ENCODE peak calls at places on chromosomes 5 and 9, in four cellular contexts. U is HepG2, G is K562, A is H1. B is an unnamed sample.

GRCh38 chr5:2587189-2588031 is 164.1 kb downstream of the IRX2 start:
- DNase-seq in U (no peak), A (no peak), G (no peak), B (no peak)

GRCh38 chr9:37984672-37985611 is 81.0 kb upstream of the SLC25A51 start:
- DNase-seq in G (peak), U (no peak), A (no peak), B (no peak)

GRCh38 chr5:126846344-126846743 is 69.4 kb downstream of the LMNB1 start:
- DNase-seq in A (no peak), U (no peak), G (no peak), B (no peak)

GRCh38 chr5:6449465-6450158 is 953 bp downstream of the UBE2QL1 start:
- DNase-seq in U (no peak), G (no peak), A (no peak), B (no peak)

GRCh38 chr9:93896496-93897033 is 58.6 kb downstream of the BARX1 start:
- DNase-seq in G (no peak), U (no peak), A (no peak), B (no peak)

GRCh38 chr9:74848150-74848525 is 39.6 kb downstream of the TRPM6 start:
- DNase-seq in A (no peak), U (no peak), G (no peak), B (no peak)

GRCh38 chr9:116491219-116491618 is 195.9 kb upstream of the TRIM32 start:
- DNase-seq in A (no peak), G (no peak), U (no peak), B (no peak)

GRCh38 chr9:21831841-21832509 is 29.5 kb downstream of the MTAP start:
- DNase-seq in U (no peak), G (no peak), A (no peak), B (peak)

GRCh38 chr9:114592356-114592755 is 4.8 kb downstream of the ATP6V1G1 start:
- DNase-seq in G (no peak), U (no peak), A (no peak), B (no peak)

GRCh38 chr5:109964136-109964535 is 274.4 kb downstream of the MAN2A1 start:
- DNase-seq in A (no peak), G (no peak), U (no peak), B (no peak)

GRCh38 chr9:130845901-130846381 is 10.9 kb downstream of the ABL1 start:
- DNase-seq in U (no peak), G (peak), A (no peak), B (peak)

GRCh38 chr5:110371011-110371724 is 355.3 kb downstream of the TMEM232 start:
- DNase-seq in U (no peak), G (no peak), A (no peak), B (no peak)

GRCh38 chr5:848671-849111 is 2.1 kb downstream of the ZDHHC11 start:
- DNase-seq in A (no peak), G (no peak), U (no peak), B (no peak)

GRCh38 chr5:103059525-103059924 is 60.4 kb downstream of the GIN1 start:
- DNase-seq in G (no peak), A (no peak), U (no peak), B (no peak)

GRCh38 chr5:176762489-176762888 is 47.9 kb upstream of the UNC5A start:
- DNase-seq in A (peak), U (no peak), G (no peak), B (no peak)

GRCh38 chr9:84615574-84615973 is 54.0 kb upstream of the NTRK2 start:
- DNase-seq in U (no peak), G (no peak), A (no peak), B (no peak)

GRCh38 chr5:149581192-149581861 is at the start of gene ARHGEF37:
- DNase-seq in U (peak), G (no peak), A (peak), B (peak)

GRCh38 chr5:108735790-108736189 is 11.9 kb upstream of the FER start:
- DNase-seq in U (no peak), A (no peak), G (no peak), B (no peak)

GRCh38 chr5:17379188-17379951 is 118.7 kb upstream of the TAF11L2 start:
- DNase-seq in A (no peak), U (no peak), G (no peak), B (no peak)

GRCh38 chr5:65854931-65855330 is 71.4 kb upstream of the ERBIN start:
- DNase-seq in A (no peak), G (no peak), U (no peak), B (no peak)

GRCh38 chr9:127991017-127991756 is 10.4 kb upstream of the EEIG1 start:
- DNase-seq in G (no peak), A (no peak), U (peak), B (peak)

GRCh38 chr9:123473226-123473625 is 117.2 kb downstream of the CRB2 start:
- DNase-seq in A (no peak), G (no peak), U (no peak), B (no peak)

GRCh38 chr9:69149321-69149807 is 24.7 kb upstream of the TJP2 start:
- DNase-seq in A (peak), G (no peak), U (no peak), B (no peak)

GRCh38 chr9:105742088-105742487 is 47.7 kb downstream of the TMEM38B start:
- DNase-seq in G (no peak), U (no peak), A (no peak), B (no peak)

GRCh38 chr9:72442212-72442607 is 77.2 kb upstream of the ZFAND5 start:
- DNase-seq in A (no peak), U (peak), G (no peak), B (peak)

GRCh38 chr9:135132008-135132407 is 44.5 kb downstream of the OLFM1 start:
- DNase-seq in A (no peak), G (no peak), U (no peak), B (no peak)

GRCh38 chr5:9439651-9440292 is 106.1 kb downstream of the SEMA5A start:
- DNase-seq in G (no peak), A (no peak), U (no peak), B (no peak)

GRCh38 chr9:101458955-101459631 is 23.5 kb upstream of the ALDOB start:
- DNase-seq in U (peak), G (no peak), A (no peak), B (peak)

GRCh38 chr5:62626534-62626933 is 47.9 kb downstream of the LRRC70 start:
- DNase-seq in A (peak), G (no peak), U (no peak), B (no peak)

GRCh38 chr5:10317825-10318682 is 10.4 kb upstream of the CMBL start:
- DNase-seq in U (no peak), A (no peak), G (no peak), B (no peak)

GRCh38 chr5:167940911-167941310 is 350.5 kb upstream of the WWC1 start:
- DNase-seq in A (no peak), U (no peak), G (no peak), B (no peak)

GRCh38 chr9:16032799-16033198 is 480.0 kb downstream of the CCDC171 start:
- DNase-seq in U (no peak), A (no peak), G (no peak), B (no peak)

GRCh38 chr5:139952464-139953070 is 90.5 kb downstream of the NRG2 start:
- DNase-seq in U (no peak), G (no peak), A (no peak), B (no peak)

GRCh38 chr9:137438591-137439157 is 2.5 kb downstream of the ENTPD8 start:
- DNase-seq in A (no peak), G (no peak), U (no peak), B (no peak)

GRCh38 chr5:139642891-139643871 is 5.0 kb upstream of the CXXC5 start:
- DNase-seq in G (no peak), A (peak), U (peak), B (no peak)

GRCh38 chr9:84374516-84374915 is 34.0 kb upstream of the SLC28A3 start:
- DNase-seq in U (no peak), A (no peak), G (no peak), B (no peak)

GRCh38 chr9:19782005-19782404 is 6.8 kb downstream of the SLC24A2 start:
- DNase-seq in A (no peak), U (no peak), G (no peak), B (no peak)

GRCh38 chr9:126122901-126123616 is 203.6 kb upstream of the MVB12B start:
- DNase-seq in U (no peak), A (peak), G (no peak), B (no peak)

GRCh38 chr9:33468797-33469621 is 4.7 kb downstream of the NOL6 start:
- DNase-seq in U (no peak), G (peak), A (no peak), B (no peak)

DNA sequence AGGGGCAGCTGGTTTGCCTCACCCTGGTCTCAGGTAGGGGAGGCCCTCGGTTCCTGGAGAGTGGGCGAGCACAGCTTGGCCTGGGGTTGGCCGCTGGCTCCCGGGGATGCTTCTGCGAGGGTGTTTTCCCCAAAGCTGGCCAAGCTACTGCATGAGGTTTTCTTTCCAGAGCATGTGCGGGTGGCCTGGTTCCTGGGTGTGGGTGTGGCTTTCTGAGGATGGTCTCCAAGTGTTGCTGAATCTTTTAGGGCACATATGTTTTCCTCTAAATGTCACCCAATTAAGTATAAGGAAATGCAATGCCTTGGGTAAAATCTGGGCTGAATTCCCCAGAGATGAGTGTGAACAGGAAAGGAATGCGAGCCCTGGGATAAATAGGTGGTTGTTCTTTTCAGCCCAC is 115.8 kb upstream of the ICE1 start:
- DNase-seq in A (no peak), U (no peak), G (no peak), B (no peak)
- H3K27ac ChIP-seq in A (no peak), U (no peak), G (no peak), B (no peak)

GRCh38 chr5:82106806-82107205 is 135.0 kb downstream of the ATG10 start:
- DNase-seq in G (no peak), A (no peak), U (no peak), B (no peak)

GRCh38 chr5:82104872-82105271 is 133.0 kb downstream of the ATG10 start:
- DNase-seq in A (no peak), G (no peak), U (no peak), B (no peak)

GRCh38 chr5:82106207-82106606 is 134.4 kb downstream of the ATG10 start:
- DNase-seq in A (no peak), G (no peak), U (peak), B (no peak)

GRCh38 chr5:82107277-82107676 is 135.5 kb downstream of the ATG10 start:
- DNase-seq in G (no peak), A (no peak), U (no peak), B (peak)

GRCh38 chr5:82105457-82105856 is 133.6 kb downstream of the ATG10 start:
- DNase-seq in A (no peak), G (no peak), U (no peak), B (no peak)
- TF ChIP-seq RNF2 in A (no peak), G (no peak), U (no peak), B (no peak)

GRCh38 chr5:40429258-40430111 is 250.2 kb upstream of the PTGER4 start:
- DNase-seq in A (no peak), U (no peak), G (no peak), B (no peak)
- H3K27ac ChIP-seq in A (no peak), U (no peak), G (no peak), B (no peak)

DNA sequence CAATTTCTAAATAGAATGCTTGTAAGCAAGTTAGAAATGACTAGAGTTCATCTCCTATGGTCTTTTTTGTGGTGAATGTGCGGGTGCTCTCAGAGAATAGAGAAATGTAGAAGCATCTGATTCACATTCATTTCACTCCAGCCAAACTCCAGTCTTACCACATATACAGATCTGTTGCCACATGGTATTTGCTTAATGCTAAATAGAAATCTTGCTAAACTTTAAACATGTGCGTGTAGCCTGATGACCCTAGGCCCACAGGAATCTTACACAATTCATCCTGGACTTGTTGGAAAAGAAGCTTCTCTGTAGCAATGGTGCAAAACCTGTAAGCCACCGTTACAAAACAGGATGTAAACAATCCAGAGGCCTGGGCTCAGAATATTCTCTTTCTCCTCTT is 135.2 kb downstream of the PCSK1 start:
- DNase-seq in G (no peak), U (peak), A (no peak), B (peak)
- TF ChIP-seq RNF2 in G (no peak), U (no peak), A (no peak), B (no peak)

GRCh38 chr5:15850939-15851341 is 328.7 kb downstream of the MARCHF11 start:
- DNase-seq in A (no peak), U (no peak), G (no peak), B (no peak)

GRCh38 chr5:15852949-15853348 is 326.6 kb downstream of the MARCHF11 start:
- DNase-seq in U (no peak), G (no peak), A (no peak), B (no peak)

GRCh38 chr5:15844871-15845270 is 334.7 kb downstream of the MARCHF11 start:
- DNase-seq in G (no peak), A (no peak), U (no peak), B (no peak)

GRCh38 chr5:15852217-15852616 is 327.4 kb downstream of the MARCHF11 start:
- DNase-seq in U (no peak), G (no peak), A (no peak), B (no peak)

GRCh38 chr5:15850536-15850935 is 329.1 kb downstream of the MARCHF11 start:
- DNase-seq in G (no peak), U (no peak), A (no peak), B (no peak)
- H3K27ac ChIP-seq in G (no peak), U (no peak), A (no peak), B (no peak)